ENCODE peak calls at places on chromosomes 11 and 22, in five cellular contexts. One of them, this sample, is unnamed.

GRCh38 chr11:36227044-36227443 is 62.2 kb downstream of the COMMD9 start:
- DNase-seq in AG08395: no peak
- DNase-seq in mesenchymal stem cell: no peak
- DNase-seq in NB4: no peak
- DNase-seq in posterior vena cava: no peak
- DNase-seq in this sample: no peak

GRCh38 chr22:46008836-46009596 is 32.1 kb upstream of the WNT7B start:
- DNase-seq in posterior vena cava: peak; percentile 80
- DNase-seq in mesenchymal stem cell: no peak
- DNase-seq in AG08395: no peak
- DNase-seq in NB4: no peak
- DNase-seq in this sample: no peak

GRCh38 chr11:65578667-65579066 is 2.8 kb downstream of the EHBP1L1 start:
- DNase-seq in AG08395: no peak
- DNase-seq in posterior vena cava: no peak
- DNase-seq in NB4: no peak
- DNase-seq in mesenchymal stem cell: no peak
- DNase-seq in this sample: no peak

GRCh38 chr11:124823512-124824376 is 23.5 kb upstream of the MSANTD2 start:
- DNase-seq in mesenchymal stem cell: peak; percentile 49
- DNase-seq in AG08395: no peak
- DNase-seq in NB4: no peak
- DNase-seq in posterior vena cava: no peak
- DNase-seq in this sample: no peak

GRCh38 chr11:68803766-68804165 is 38.0 kb downstream of the CPT1A start:
- DNase-seq in NB4: no peak
- DNase-seq in mesenchymal stem cell: no peak
- DNase-seq in AG08395: no peak
- DNase-seq in posterior vena cava: no peak
- DNase-seq in this sample: no peak

GRCh38 chr11:61041755-61042518 is 60.4 kb upstream of the CD5 start:
- DNase-seq in posterior vena cava: peak; percentile 75
- DNase-seq in mesenchymal stem cell: no peak
- DNase-seq in AG08395: peak; percentile 12
- DNase-seq in NB4: no peak
- DNase-seq in this sample: peak; percentile 54

GRCh38 chr11:134624166-134624920 is 212.3 kb upstream of the B3GAT1 start:
- DNase-seq in mesenchymal stem cell: no peak
- DNase-seq in NB4: no peak
- DNase-seq in posterior vena cava: no peak
- DNase-seq in AG08395: no peak
- DNase-seq in this sample: no peak

GRCh38 chr11:34468209-34468841 is 29.6 kb downstream of the CAT start:
- DNase-seq in posterior vena cava: no peak
- DNase-seq in AG08395: no peak
- DNase-seq in NB4: peak; percentile 76
- DNase-seq in mesenchymal stem cell: peak; percentile 30
- DNase-seq in this sample: peak; percentile 9

GRCh38 chr11:32939046-32939445 is 46.4 kb downstream of the QSER1 start:
- DNase-seq in AG08395: no peak
- DNase-seq in mesenchymal stem cell: peak; percentile 6
- DNase-seq in posterior vena cava: no peak
- DNase-seq in NB4: no peak
- DNase-seq in this sample: no peak

GRCh38 chr22:23970201-23970641 is 3.5 kb downstream of the DDTL start:
- DNase-seq in NB4: no peak
- DNase-seq in AG08395: no peak
- DNase-seq in mesenchymal stem cell: no peak
- DNase-seq in posterior vena cava: no peak
- DNase-seq in this sample: no peak

GRCh38 chr11:57499983-57500461 is 15.5 kb downstream of the SLC43A1 start:
- DNase-seq in posterior vena cava: no peak
- DNase-seq in NB4: no peak
- DNase-seq in AG08395: no peak
- DNase-seq in mesenchymal stem cell: no peak
- DNase-seq in this sample: no peak

GRCh38 chr11:123457187-123457770 is 27.2 kb downstream of the GRAMD1B start:
- DNase-seq in mesenchymal stem cell: peak; percentile 49
- DNase-seq in AG08395: no peak
- DNase-seq in NB4: peak; percentile 67
- DNase-seq in posterior vena cava: no peak
- DNase-seq in this sample: no peak

GRCh38 chr22:46738961-46739870 is 1.2 kb upstream of the CERK start:
- DNase-seq in AG08395: peak; percentile 83
- DNase-seq in mesenchymal stem cell: peak; percentile 53
- DNase-seq in posterior vena cava: no peak
- DNase-seq in NB4: peak; percentile 38
- DNase-seq in this sample: no peak

GRCh38 chr11:12377106-12377823 is at the start of gene PARVA:
- DNase-seq in mesenchymal stem cell: peak; percentile 90
- DNase-seq in posterior vena cava: peak; percentile 89
- DNase-seq in AG08395: peak; percentile 68
- DNase-seq in NB4: no peak
- DNase-seq in this sample: peak; percentile 79

This sample was measured in endothelial cell.